ENCODE peak calls at places on chromosomes 3 and 15, in four cellular contexts. C is CD4-positive, alpha-beta memory T cell; U is colonic mucosa; T is hepatocyte. I is an unnamed sample.

GRCh38 chr15:39317225-39317624 is 263.7 kb upstream of the THBS1 start:
- DNase-seq in C (no peak), U (no peak), T (no peak), I (no peak)

GRCh38 chr3:27943106-27943505 is 221.0 kb upstream of the EOMES start:
- DNase-seq in C (no peak), U (peak), T (peak), I (peak)

GRCh38 chr3:152818027-152818426 is 16.9 kb upstream of the P2RY1 start:
- DNase-seq in C (no peak), U (no peak), T (no peak), I (no peak)

GRCh38 chr3:69367586-69367985 is 18.3 kb downstream of the FRMD4B start:
- DNase-seq in C (no peak), U (no peak), T (no peak), I (no peak)

GRCh38 chr3:99638244-99638948 is at the start of gene COL8A1:
- DNase-seq in C (no peak), U (peak), T (no peak), I (no peak)

GRCh38 chr15:45891766-45892165 is 256.9 kb downstream of the SQOR start:
- DNase-seq in C (no peak), U (no peak), T (peak), I (no peak)

GRCh38 chr3:65713016-65713415 is 325.7 kb downstream of the MAGI1 start:
- DNase-seq in C (no peak), U (no peak), T (peak), I (no peak)

GRCh38 chr3:126548556-126549466 is 9.9 kb downstream of the C3orf22 start:
- DNase-seq in C (no peak), U (peak), T (no peak), I (no peak)

GRCh38 chr3:39211332-39212130 is 19.1 kb upstream of the XIRP1 start:
- DNase-seq in C (no peak), U (no peak), T (no peak), I (no peak)

GRCh38 chr3:193556841-193557240 is 2.1 kb upstream of the ATP13A4 start:
- DNase-seq in C (no peak), U (peak), T (no peak), I (peak)

GRCh38 chr3:141860086-141860669 is 16.3 kb upstream of the ATP1B3 start:
- DNase-seq in C (no peak), U (no peak), T (no peak), I (no peak)

GRCh38 chr3:183594636-183595035 is 39.1 kb upstream of the KLHL6 start:
- DNase-seq in C (no peak), U (no peak), T (no peak), I (no peak)

GRCh38 chr3:184737641-184738518 is 26.0 kb upstream of the MAGEF1 start:
- DNase-seq in C (no peak), U (no peak), T (peak), I (peak)

GRCh38 chr3:184739594-184740505 is 28.0 kb upstream of the MAGEF1 start:
- DNase-seq in C (no peak), U (no peak), T (no peak), I (no peak)

GRCh38 chr3:184737063-184737462 is 25.2 kb upstream of the MAGEF1 start:
- DNase-seq in C (no peak), U (no peak), T (no peak), I (no peak)

GRCh38 chr3:184738982-184739381 is 27.1 kb upstream of the MAGEF1 start:
- DNase-seq in C (no peak), U (no peak), T (no peak), I (no peak)

GRCh38 chr3:184738519-184738890 is 26.6 kb upstream of the MAGEF1 start:
- DNase-seq in C (no peak), U (no peak), T (no peak), I (no peak)
- H3K27ac ChIP-seq in C (no peak), U (no peak), T (peak), I (no peak)

GRCh38 chr15:99475754-99476412 is 89.9 kb upstream of the MEF2A start:
- DNase-seq in C (no peak), U (no peak), T (no peak), I (no peak)
- H3K27ac ChIP-seq in C (no peak), U (peak), T (peak), I (peak)

GRCh38 chr15:25848325-25848724 is 14.8 kb downstream of the ATP10A start:
- DNase-seq in C (peak), U (no peak), T (no peak), I (no peak)

GRCh38 chr15:25852027-25852426 is 11.1 kb downstream of the ATP10A start:
- DNase-seq in C (no peak), U (no peak), T (no peak), I (no peak)

GRCh38 chr15:25848769-25849430 is 14.2 kb downstream of the ATP10A start:
- DNase-seq in C (no peak), U (no peak), T (no peak), I (no peak)

GRCh38 chr15:25849431-25849921 is 13.7 kb downstream of the ATP10A start:
- DNase-seq in C (peak), U (no peak), T (peak), I (peak)

GRCh38 chr15:25850154-25851111 is 12.7 kb downstream of the ATP10A start:
- DNase-seq in C (peak), U (peak), T (peak), I (peak)
- H3K27ac ChIP-seq in C (peak), U (peak), T (peak), I (peak)

GRCh38 chr15:81195339-81195864 is 1.3 kb upstream of the IL16 start:
- DNase-seq in C (no peak), U (no peak), T (no peak), I (no peak)
- H3K27ac ChIP-seq in C (no peak), U (no peak), T (no peak), I (no peak)

I was measured in small intestine.